ENCODE peak calls at places on chromosomes 7 and 10, in eight cellular contexts. One of them, this sample, is unnamed.

GRCh38 chr7:44995555-44996493 is 4.2 kb upstream of the CCM2 start:
- DNase-seq in HCT116: no peak
- DNase-seq in neural progenitor cell: no peak
- DNase-seq in mammary epithelial cell: no peak
- DNase-seq in mesendoderm: no peak
- DNase-seq in H1: no peak
- DNase-seq in IMR-90: no peak
- DNase-seq in H9: no peak
- DNase-seq in this sample: no peak

GRCh38 chr7:46205478-46205877 is 284.4 kb upstream of the IGFBP3 start:
- DNase-seq in H1: no peak
- DNase-seq in H9: no peak
- DNase-seq in HCT116: no peak
- DNase-seq in mesendoderm: no peak
- DNase-seq in IMR-90: no peak
- DNase-seq in neural progenitor cell: no peak
- DNase-seq in mammary epithelial cell: peak
- DNase-seq in this sample: no peak

GRCh38 chr10:103845983-103846382 is 9.4 kb downstream of the SH3PXD2A start:
- DNase-seq in H1: no peak
- DNase-seq in HCT116: no peak
- DNase-seq in mesendoderm: no peak
- DNase-seq in mammary epithelial cell: no peak
- DNase-seq in neural progenitor cell: no peak
- DNase-seq in IMR-90: no peak
- DNase-seq in H9: no peak
- DNase-seq in this sample: no peak

GRCh38 chr7:23472046-23472445 is 1.8 kb upstream of the IGF2BP3 start:
- DNase-seq in IMR-90: no peak
- DNase-seq in neural progenitor cell: no peak
- DNase-seq in H9: no peak
- DNase-seq in mesendoderm: no peak
- DNase-seq in HCT116: no peak
- DNase-seq in mammary epithelial cell: no peak
- DNase-seq in H1: no peak
- DNase-seq in this sample: no peak

GRCh38 chr10:102237711-102238252 is 3.5 kb downstream of the PITX3 start:
- DNase-seq in mesendoderm: no peak
- DNase-seq in neural progenitor cell: no peak
- DNase-seq in IMR-90: no peak
- DNase-seq in H9: no peak
- DNase-seq in H1: no peak
- DNase-seq in HCT116: no peak
- DNase-seq in mammary epithelial cell: no peak
- DNase-seq in this sample: no peak

GRCh38 chr7:43372656-43373355 is 210.1 kb upstream of the STK17A start:
- DNase-seq in mesendoderm: peak
- DNase-seq in H9: no peak
- DNase-seq in IMR-90: no peak
- DNase-seq in neural progenitor cell: no peak
- DNase-seq in mammary epithelial cell: no peak
- DNase-seq in H1: no peak
- DNase-seq in HCT116: no peak
- DNase-seq in this sample: no peak

GRCh38 chr7:56810466-56810865 is 321.8 kb downstream of the ZNF479 start:
- DNase-seq in H9: no peak
- DNase-seq in mesendoderm: no peak
- DNase-seq in IMR-90: no peak
- DNase-seq in mammary epithelial cell: no peak
- DNase-seq in HCT116: no peak
- DNase-seq in H1: no peak
- DNase-seq in neural progenitor cell: no peak
- DNase-seq in this sample: no peak

GRCh38 chr7:18866359-18867036 is 250.9 kb downstream of the TWIST1 start:
- DNase-seq in H1: no peak
- DNase-seq in mammary epithelial cell: peak
- DNase-seq in HCT116: peak
- DNase-seq in H9: no peak
- DNase-seq in IMR-90: peak
- DNase-seq in neural progenitor cell: no peak
- DNase-seq in mesendoderm: no peak
- DNase-seq in this sample: no peak

GRCh38 chr7:155231241-155231800 is 66.4 kb upstream of the INSIG1 start:
- DNase-seq in neural progenitor cell: no peak
- DNase-seq in IMR-90: no peak
- DNase-seq in H9: no peak
- DNase-seq in mammary epithelial cell: no peak
- DNase-seq in H1: no peak
- DNase-seq in HCT116: no peak
- DNase-seq in mesendoderm: no peak
- DNase-seq in this sample: no peak

GRCh38 chr10:120508393-120508792 is 51.4 kb downstream of the PLPP4 start:
- DNase-seq in neural progenitor cell: no peak
- DNase-seq in IMR-90: no peak
- DNase-seq in H1: no peak
- DNase-seq in mesendoderm: no peak
- DNase-seq in HCT116: peak
- DNase-seq in mammary epithelial cell: peak
- DNase-seq in H9: no peak
- DNase-seq in this sample: no peak

GRCh38 chr10:20415684-20416083 is 481.4 kb downstream of the NEBL start:
- DNase-seq in H1: no peak
- DNase-seq in IMR-90: no peak
- DNase-seq in H9: no peak
- DNase-seq in HCT116: no peak
- DNase-seq in mammary epithelial cell: no peak
- DNase-seq in mesendoderm: no peak
- DNase-seq in neural progenitor cell: no peak
- DNase-seq in this sample: no peak

GRCh38 chr7:19872094-19872493 is 98.7 kb upstream of the TMEM196 start:
- DNase-seq in mesendoderm: no peak
- DNase-seq in mammary epithelial cell: no peak
- DNase-seq in HCT116: no peak
- DNase-seq in H1: no peak
- DNase-seq in neural progenitor cell: no peak
- DNase-seq in IMR-90: no peak
- DNase-seq in H9: no peak
- DNase-seq in this sample: no peak

GRCh38 chr10:49518982-49519578 is 19.8 kb downstream of the ERCC6 start:
- DNase-seq in HCT116: peak
- DNase-seq in neural progenitor cell: peak
- DNase-seq in H1: peak
- DNase-seq in mesendoderm: peak
- DNase-seq in IMR-90: peak
- DNase-seq in mammary epithelial cell: peak
- DNase-seq in H9: peak
- DNase-seq in this sample: peak

GRCh38 chr7:45434404-45434803 is 139.8 kb upstream of the ADCY1 start:
- DNase-seq in mesendoderm: no peak
- DNase-seq in H9: no peak
- DNase-seq in HCT116: no peak
- DNase-seq in H1: no peak
- DNase-seq in mammary epithelial cell: no peak
- DNase-seq in neural progenitor cell: no peak
- DNase-seq in IMR-90: no peak
- DNase-seq in this sample: no peak

GRCh38 chr10:31935678-31936077 is 7.0 kb upstream of the ARHGAP12 start:
- DNase-seq in mesendoderm: peak
- DNase-seq in H9: no peak
- DNase-seq in IMR-90: no peak
- DNase-seq in mammary epithelial cell: no peak
- DNase-seq in neural progenitor cell: no peak
- DNase-seq in HCT116: no peak
- DNase-seq in H1: no peak
- DNase-seq in this sample: no peak

GRCh38 chr10:94224656-94225055 is 138.1 kb downstream of the NOC3L start:
- DNase-seq in H9: no peak
- DNase-seq in IMR-90: peak
- DNase-seq in mesendoderm: no peak
- DNase-seq in mammary epithelial cell: peak
- DNase-seq in H1: no peak
- DNase-seq in HCT116: no peak
- DNase-seq in neural progenitor cell: no peak
- DNase-seq in this sample: no peak

GRCh38 chr7:47943676-47944474 is 4.4 kb downstream of the PKD1L1 start:
- DNase-seq in H1: no peak
- DNase-seq in H9: no peak
- DNase-seq in IMR-90: no peak
- DNase-seq in mammary epithelial cell: no peak
- DNase-seq in HCT116: no peak
- DNase-seq in neural progenitor cell: no peak
- DNase-seq in mesendoderm: no peak
- DNase-seq in this sample: no peak

GRCh38 chr10:124003070-124003419 is 90.4 kb downstream of the CHST15 start:
- DNase-seq in H9: no peak
- DNase-seq in HCT116: no peak
- DNase-seq in neural progenitor cell: no peak
- DNase-seq in IMR-90: no peak
- DNase-seq in H1: no peak
- DNase-seq in mesendoderm: no peak
- DNase-seq in mammary epithelial cell: no peak
- DNase-seq in this sample: no peak

DNA sequence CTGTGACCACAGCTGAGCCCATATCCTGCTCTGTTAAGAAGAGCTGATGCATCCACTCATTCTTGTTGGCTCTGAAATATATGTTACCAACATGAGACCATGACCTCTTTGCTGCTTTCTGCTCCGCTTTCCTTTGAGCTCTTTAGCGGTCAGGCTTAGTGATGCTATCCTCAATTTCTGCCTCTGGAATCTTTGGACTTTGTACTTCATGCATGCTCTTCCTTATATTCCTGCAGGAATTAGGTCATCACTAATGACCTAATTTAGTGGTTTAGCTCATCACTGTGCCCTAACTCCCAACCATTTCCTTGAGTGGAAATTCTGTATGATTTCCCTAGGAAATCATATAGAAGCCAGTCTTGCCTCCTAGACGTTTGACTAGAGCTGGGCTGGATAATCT is 119.5 kb downstream of the AOAH start:
- DNase-seq in mesendoderm: no peak
- DNase-seq in IMR-90: no peak
- DNase-seq in neural progenitor cell: no peak
- DNase-seq in mammary epithelial cell: peak
- DNase-seq in HCT116: no peak
- DNase-seq in H1: no peak
- DNase-seq in H9: no peak
- DNase-seq in this sample: no peak
- H3K9ac ChIP-seq in mesendoderm: no peak
- H3K9ac ChIP-seq in IMR-90: no peak
- H3K9ac ChIP-seq in neural progenitor cell: no peak
- H3K9ac ChIP-seq in mammary epithelial cell: no peak
- H3K9ac ChIP-seq in HCT116: no peak
- H3K9ac ChIP-seq in H1: no peak
- H3K9ac ChIP-seq in H9: no peak
- H3K9ac ChIP-seq in this sample: no peak

GRCh38 chr10:34766256-34766580 is 48.9 kb downstream of the PARD3 start:
- DNase-seq in IMR-90: no peak
- DNase-seq in mammary epithelial cell: no peak
- DNase-seq in H9: no peak
- DNase-seq in H1: no peak
- DNase-seq in neural progenitor cell: no peak
- DNase-seq in mesendoderm: peak
- DNase-seq in HCT116: no peak
- DNase-seq in this sample: no peak
- H3K9ac ChIP-seq in IMR-90: no peak
- H3K9ac ChIP-seq in mammary epithelial cell: no peak
- H3K9ac ChIP-seq in H9: no peak
- H3K9ac ChIP-seq in H1: no peak
- H3K9ac ChIP-seq in neural progenitor cell: no peak
- H3K9ac ChIP-seq in mesendoderm: no peak
- H3K9ac ChIP-seq in HCT116: no peak
- H3K9ac ChIP-seq in this sample: no peak

DNA sequence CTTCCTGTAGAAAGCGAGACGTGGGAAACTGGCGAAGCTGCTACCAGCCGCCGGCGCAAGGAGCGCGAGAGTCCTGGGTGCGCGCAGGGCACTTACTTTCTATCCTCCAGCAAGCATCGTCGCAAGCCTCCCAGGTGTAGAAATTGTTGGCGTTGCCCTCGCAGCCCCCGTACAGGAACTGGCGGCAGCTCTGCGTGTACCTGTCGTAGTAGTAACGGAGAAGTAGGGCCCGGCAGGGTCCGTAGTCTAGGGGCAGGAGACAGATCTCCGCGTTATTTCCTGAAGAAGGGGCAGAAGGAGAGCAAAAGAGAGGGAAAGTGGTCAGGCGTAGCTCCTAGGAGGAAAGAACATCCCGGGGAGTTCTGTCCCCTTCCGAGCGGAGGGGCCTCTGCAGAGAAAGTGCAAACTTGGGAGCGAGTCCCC is 501 bp downstream of the TFPI2 start:
- DNase-seq in H9: peak
- DNase-seq in neural progenitor cell: peak
- DNase-seq in H1: peak
- DNase-seq in mesendoderm: peak
- DNase-seq in IMR-90: peak
- DNase-seq in mammary epithelial cell: peak
- DNase-seq in HCT116: no peak
- DNase-seq in this sample: no peak
- H3K9ac ChIP-seq in H9: no peak
- H3K9ac ChIP-seq in neural progenitor cell: no peak
- H3K9ac ChIP-seq in H1: peak
- H3K9ac ChIP-seq in mesendoderm: peak
- H3K9ac ChIP-seq in IMR-90: peak
- H3K9ac ChIP-seq in mammary epithelial cell: peak
- H3K9ac ChIP-seq in HCT116: no peak
- H3K9ac ChIP-seq in this sample: no peak

GRCh38 chr7:38112075-38112474 is 66.0 kb upstream of the STARD3NL start:
- DNase-seq in mammary epithelial cell: no peak
- DNase-seq in IMR-90: no peak
- DNase-seq in neural progenitor cell: no peak
- DNase-seq in HCT116: no peak
- DNase-seq in H1: no peak
- DNase-seq in mesendoderm: no peak
- DNase-seq in H9: no peak
- DNase-seq in this sample: no peak

GRCh38 chr7:38105874-38106483 is 72.1 kb upstream of the STARD3NL start:
- DNase-seq in HCT116: peak
- DNase-seq in neural progenitor cell: peak
- DNase-seq in H9: no peak
- DNase-seq in H1: no peak
- DNase-seq in mesendoderm: peak
- DNase-seq in mammary epithelial cell: peak
- DNase-seq in IMR-90: peak
- DNase-seq in this sample: peak

GRCh38 chr7:38102486-38102885 is 75.6 kb upstream of the STARD3NL start:
- DNase-seq in H9: no peak
- DNase-seq in mesendoderm: no peak
- DNase-seq in mammary epithelial cell: no peak
- DNase-seq in neural progenitor cell: no peak
- DNase-seq in IMR-90: peak
- DNase-seq in HCT116: no peak
- DNase-seq in H1: no peak
- DNase-seq in this sample: no peak

DNA sequence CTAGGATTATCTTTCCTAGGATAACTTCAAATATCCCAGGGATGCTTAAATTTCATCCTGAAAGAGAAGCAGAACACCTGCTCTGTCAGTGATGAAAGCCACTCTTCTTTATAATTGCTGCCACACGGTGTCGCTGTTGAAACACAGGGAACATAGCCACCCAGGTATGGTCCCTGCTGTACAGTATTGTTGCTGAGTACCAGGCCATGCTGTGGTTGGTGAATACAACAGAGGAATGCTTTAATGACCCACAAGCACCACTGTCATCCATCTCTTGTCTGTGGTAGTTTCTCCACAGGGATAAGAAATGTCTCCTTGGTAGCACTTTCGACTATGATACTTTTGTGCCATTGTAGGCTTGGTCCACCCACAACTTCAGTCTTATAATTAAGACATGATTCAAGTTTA is 70.6 kb upstream of the STARD3NL start:
- DNase-seq in mesendoderm: peak
- DNase-seq in neural progenitor cell: peak
- DNase-seq in HCT116: peak
- DNase-seq in H9: peak
- DNase-seq in IMR-90: peak
- DNase-seq in H1: peak
- DNase-seq in mammary epithelial cell: peak
- DNase-seq in this sample: peak
- H3K9ac ChIP-seq in mesendoderm: no peak
- H3K9ac ChIP-seq in neural progenitor cell: no peak
- H3K9ac ChIP-seq in HCT116: no peak
- H3K9ac ChIP-seq in H9: no peak
- H3K9ac ChIP-seq in IMR-90: no peak
- H3K9ac ChIP-seq in H1: no peak
- H3K9ac ChIP-seq in mammary epithelial cell: no peak
- H3K9ac ChIP-seq in this sample: no peak

This sample was measured in HepG2.